ENCODE peak calls at places on chromosomes 11 and 22, in four cellular contexts. O, X, J and N are unnamed samples.

GRCh38 chr11:8063319-8063718 is 17.7 kb upstream of the TUB start:
- DNase-seq in O (peak; percentile 65), X (peak; percentile 52), J (peak; percentile 54), N (no peak)

GRCh38 chr11:65427691-65428577 is 5.3 kb downstream of the NEAT1 start:
- DNase-seq in O (peak; percentile 42), X (peak; percentile 86), J (peak; percentile 68), N (no peak)

GRCh38 chr22:48938741-48939140 is 888.9 kb downstream of the BRD1 start:
- DNase-seq in O (peak; percentile 17), X (no peak), J (no peak), N (no peak)

GRCh38 chr11:66728760-66729385 is at the start of gene SPTBN2:
- DNase-seq in O (no peak), X (no peak), J (peak; percentile 25), N (no peak)

GRCh38 chr11:13238879-13239514 is 38.6 kb upstream of the BMAL1 start:
- DNase-seq in O (peak; percentile 28), X (peak; percentile 51), J (peak; percentile 77), N (peak; percentile 45)

GRCh38 chr22:43235445-43236400 is 48.8 kb upstream of the TTLL12 start:
- DNase-seq in O (no peak), X (no peak), J (no peak), N (no peak)

GRCh38 chr11:2699185-2699530 is 636 bp downstream of the KCNQ1OT1 start:
- DNase-seq in O (peak; percentile 30), X (no peak), J (peak; percentile 43), N (no peak)

GRCh38 chr11:28615542-28615941 is 507.4 kb downstream of the METTL15 start:
- DNase-seq in O (no peak), X (no peak), J (peak; percentile 86), N (no peak)

GRCh38 chr11:104873252-104873651 is 25.0 kb downstream of the CASP12 start:
- DNase-seq in O (no peak), X (no peak), J (no peak), N (peak; percentile 25)

GRCh38 chr22:38882480-38882879 is 10.5 kb upstream of the CBX6 start:
- DNase-seq in O (peak; percentile 50), X (peak; percentile 16), J (peak; percentile 29), N (no peak)

GRCh38 chr11:107957109-107957588 is 28.9 kb downstream of the RAB39A start:
- DNase-seq in O (peak; percentile 59), X (peak; percentile 72), J (peak; percentile 85), N (no peak)

GRCh38 chr22:47801541-47802245 is 1039.2 kb downstream of the TBC1D22A start:
- DNase-seq in O (no peak), X (no peak), J (no peak), N (no peak)

GRCh38 chr11:2305862-2306823 is 4.3 kb downstream of the TSPAN32 start:
- DNase-seq in O (peak; percentile 60), X (peak; percentile 90), J (peak; percentile 85), N (no peak)

GRCh38 chr11:115848080-115848479 is 343.9 kb upstream of the CADM1 start:
- DNase-seq in O (no peak), X (no peak), J (no peak), N (no peak)

GRCh38 chr11:17014321-17014773 is at the start of gene PLEKHA7:
- DNase-seq in O (no peak), X (no peak), J (no peak), N (no peak)

GRCh38 chr11:1673841-1674193 is 23.2 kb upstream of the KRTAP5-6 start:
- DNase-seq in O (no peak), X (no peak), J (no peak), N (no peak)

GRCh38 chr11:2883717-2884423 is 1.7 kb downstream of the CDKN1C start:
- DNase-seq in O (no peak), X (no peak), J (peak; percentile 65), N (no peak)

GRCh38 chr11:64250875-64251721 is at the start of gene PLCB3:
- DNase-seq in O (no peak), X (peak; percentile 37), J (peak; percentile 84), N (no peak)

GRCh38 chr11:105862736-105863367 is 159.2 kb downstream of the MSANTD4 start:
- DNase-seq in O (no peak), X (peak; percentile 55), J (peak; percentile 86), N (no peak)

GRCh38 chr11:27477831-27478230 is 5.2 kb upstream of the LGR4 start:
- DNase-seq in O (no peak), X (no peak), J (no peak), N (no peak)

GRCh38 chr22:22161924-22162851 is 82.4 kb upstream of the VPREB1 start:
- DNase-seq in O (no peak), X (no peak), J (no peak), N (no peak)

GRCh38 chr11:95863486-95864140 is 60.3 kb downstream of the MTMR2 start:
- DNase-seq in O (no peak), X (peak; percentile 71), J (peak; percentile 79), N (no peak)

GRCh38 chr11:1153951-1154487 is 3.7 kb upstream of the MUC5AC start:
- DNase-seq in O (peak; percentile 44), X (peak; percentile 89), J (peak; percentile 82), N (no peak)

GRCh38 chr11:116513894-116514293 is 258.9 kb downstream of the BUD13 start:
- DNase-seq in O (no peak), X (peak; percentile 43), J (no peak), N (no peak)

GRCh38 chr11:97732011-97732632 is 1288.6 kb upstream of the CNTN5 start:
- DNase-seq in O (no peak), X (no peak), J (no peak), N (no peak)

GRCh38 chr11:8087185-8087584 is 6.2 kb downstream of the TUB start:
- DNase-seq in O (no peak), X (no peak), J (no peak), N (no peak)

GRCh38 chr11:127056338-127056971 is 55.9 kb upstream of the KIRREL3 start:
- DNase-seq in O (no peak), X (no peak), J (no peak), N (no peak)

GRCh38 chr11:130801287-130802146 is 114.8 kb downstream of the SNX19 start:
- DNase-seq in O (no peak), X (peak; percentile 62), J (peak; percentile 43), N (no peak)

GRCh38 chr22:20979940-20980453 is 2.1 kb upstream of the LZTR1 start:
- DNase-seq in O (no peak), X (no peak), J (no peak), N (no peak)

GRCh38 chr22:17781319-17782031 is 7.2 kb upstream of the BID start:
- DNase-seq in O (no peak), X (peak; percentile 82), J (peak; percentile 90), N (no peak)

DNA sequence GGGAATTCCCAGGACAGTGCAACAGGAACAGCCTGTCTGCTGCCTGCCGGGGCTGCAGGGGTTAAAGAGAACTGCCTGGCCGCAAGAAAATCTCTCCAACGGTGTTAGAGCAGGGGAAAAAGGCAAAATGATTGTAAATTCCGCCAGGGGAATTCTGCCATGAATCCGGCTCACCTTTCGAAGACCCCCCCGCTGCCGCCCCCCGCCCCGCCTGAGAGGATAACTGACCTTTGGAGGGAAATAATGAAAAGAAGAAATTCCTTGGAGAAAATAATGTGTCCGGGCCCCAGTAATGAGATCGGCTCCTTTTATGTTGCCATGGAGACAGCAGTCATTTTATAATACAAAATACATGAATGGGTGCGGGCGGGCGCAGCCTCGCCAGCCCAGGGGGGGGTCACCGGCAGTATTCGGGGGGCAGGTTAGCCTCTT is 228.3 kb downstream of the MN1 start:
- DNase-seq in O (no peak), X (no peak), J (no peak), N (no peak)
- H3K4me3 ChIP-seq in O (no peak overlapping the region), X (no peak overlapping the region), J (no peak overlapping the region), N (no peak overlapping the region)

GRCh38 chr22:26385164-26385563 is 43.9 kb upstream of the ASPHD2 start:
- DNase-seq in O (no peak), X (no peak), J (no peak), N (no peak)
- H3K4me3 ChIP-seq in O (no peak overlapping the region), X (no peak overlapping the region), J (no peak overlapping the region), N (no peak overlapping the region)

DNA sequence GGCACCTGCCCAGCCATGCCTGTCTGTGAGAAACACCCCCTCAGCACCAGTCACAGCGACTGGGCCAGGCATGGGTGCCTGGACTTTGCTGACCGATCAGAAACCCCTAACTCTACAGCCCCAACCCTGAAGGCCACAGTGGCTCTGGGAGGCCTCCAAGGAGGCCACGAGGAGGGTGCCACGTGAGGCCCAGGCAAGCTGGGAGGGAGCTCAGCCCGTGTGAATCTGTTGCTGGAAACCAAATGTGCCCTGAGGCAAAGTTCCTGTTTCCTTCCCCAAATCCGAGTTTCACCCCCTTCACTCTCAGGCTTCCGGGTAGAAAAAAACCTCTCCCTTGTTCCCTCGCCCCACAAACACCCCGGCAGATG is 1.3 kb downstream of the UNC93B1 start:
- DNase-seq in O (peak; percentile 52), X (no peak), J (no peak), N (no peak)
- H3K4me3 ChIP-seq in O (peak overlapping the region; percentile 74), X (peak overlapping the region; percentile 66), J (no peak overlapping the region), N (no peak overlapping the region)

DNA sequence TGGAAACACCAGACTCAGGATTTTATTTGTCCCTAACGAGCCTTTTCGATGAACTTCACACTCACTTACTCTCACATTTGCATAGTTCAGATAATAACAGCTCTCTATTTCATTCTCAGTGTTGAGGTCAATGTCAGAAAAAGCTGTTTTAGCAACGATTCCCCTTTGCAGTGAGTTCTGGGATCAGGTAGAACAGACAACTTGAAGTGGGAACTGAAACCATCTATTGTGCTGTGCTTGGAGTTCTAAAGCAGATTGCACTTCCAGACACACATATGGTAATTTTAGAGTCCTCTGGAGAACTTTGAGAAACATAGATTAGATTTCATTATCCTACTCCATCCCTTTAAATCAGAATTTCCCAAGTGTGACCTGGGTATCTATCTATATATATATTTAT is 124.6 kb upstream of the BLID start:
- DNase-seq in O (no peak), X (no peak), J (no peak), N (no peak)
- H3K4me3 ChIP-seq in O (no peak overlapping the region), X (no peak overlapping the region), J (no peak overlapping the region), N (no peak overlapping the region)

GRCh38 chr22:37192741-37193140 is 4.7 kb upstream of the C1QTNF6 start:
- DNase-seq in O (no peak), X (no peak), J (no peak), N (no peak)
- H3K4me3 ChIP-seq in O (no peak overlapping the region), X (no peak overlapping the region), J (no peak overlapping the region), N (no peak overlapping the region)

GRCh38 chr11:47711225-47711624 is 3.9 kb downstream of the AGBL2 start:
- DNase-seq in O (no peak), X (no peak), J (no peak), N (no peak)
- H3K4me3 ChIP-seq in O (no peak overlapping the region), X (no peak overlapping the region), J (no peak overlapping the region), N (no peak overlapping the region)

GRCh38 chr11:70078796-70079616 is 889 bp downstream of the ANO1 start:
- DNase-seq in O (peak; percentile 17), X (no peak), J (no peak), N (no peak)
- H3K4me3 ChIP-seq in O (peak overlapping the region; percentile 70), X (no peak overlapping the region), J (no peak overlapping the region), N (peak overlapping the region; percentile 38)